ENCODE peak calls at places on chromosomes 4 and X, in four cellular contexts. K, Z, D and B are unnamed samples.
A peak's percentile ranks its signal among the peaks of the same experiment; 100 is the strongest.

GRCh38 chrX:19064175-19064574 is 58.1 kb downstream of the ADGRG2 start:
- DNase-seq in K (no peak), Z (no peak), D (no peak), B (no peak)

GRCh38 chrX:154486052-154486395 is 391 bp downstream of the UBL4A start:
- DNase-seq in K (no peak), Z (no peak), D (no peak), B (no peak)

GRCh38 chrX:100673397-100673953 is 29.5 kb downstream of the SRPX2 start:
- DNase-seq in K (no peak), Z (no peak), D (no peak), B (no peak)

GRCh38 chr4:102390438-102390837 is 45.2 kb upstream of the SLC39A8 start:
- DNase-seq in K (peak; percentile 57), Z (no peak), D (no peak), B (no peak)

GRCh38 chrX:107691024-107691448 is 62.7 kb downstream of the PRPS1 start:
- DNase-seq in K (no peak), Z (no peak), D (no peak), B (no peak)

GRCh38 chr4:74444891-74445642 is at the start of gene AREG:
- DNase-seq in K (peak; percentile 12), Z (peak; percentile 44), D (peak; percentile 86), B (peak; percentile 15)

GRCh38 chr4:156662921-156663320 is 308.7 kb downstream of the PDGFC start:
- DNase-seq in K (no peak), Z (no peak), D (no peak), B (no peak)

GRCh38 chr4:19521151-19521550 is 730.6 kb upstream of the SLIT2 start:
- DNase-seq in K (no peak), Z (no peak), D (no peak), B (no peak)

GRCh38 chr4:144734522-144734921 is 88.6 kb downstream of the HHIP start:
- DNase-seq in K (no peak), Z (no peak), D (no peak), B (no peak)

GRCh38 chrX:132614297-132614696 is 125.5 kb upstream of the MBNL3 start:
- DNase-seq in K (no peak), Z (no peak), D (no peak), B (peak; percentile 38)

GRCh38 chr4:57492479-57492878 is 382.3 kb upstream of the IGFBP7 start:
- DNase-seq in K (no peak), Z (no peak), D (no peak), B (no peak)

GRCh38 chr4:25578431-25578830 is 77.2 kb upstream of the SLC34A2 start:
- DNase-seq in K (no peak), Z (peak; percentile 36), D (no peak), B (no peak)

GRCh38 chr4:178937130-178937529 is 1494.9 kb upstream of the AGA start:
- DNase-seq in K (no peak), Z (no peak), D (no peak), B (no peak)

DNA sequence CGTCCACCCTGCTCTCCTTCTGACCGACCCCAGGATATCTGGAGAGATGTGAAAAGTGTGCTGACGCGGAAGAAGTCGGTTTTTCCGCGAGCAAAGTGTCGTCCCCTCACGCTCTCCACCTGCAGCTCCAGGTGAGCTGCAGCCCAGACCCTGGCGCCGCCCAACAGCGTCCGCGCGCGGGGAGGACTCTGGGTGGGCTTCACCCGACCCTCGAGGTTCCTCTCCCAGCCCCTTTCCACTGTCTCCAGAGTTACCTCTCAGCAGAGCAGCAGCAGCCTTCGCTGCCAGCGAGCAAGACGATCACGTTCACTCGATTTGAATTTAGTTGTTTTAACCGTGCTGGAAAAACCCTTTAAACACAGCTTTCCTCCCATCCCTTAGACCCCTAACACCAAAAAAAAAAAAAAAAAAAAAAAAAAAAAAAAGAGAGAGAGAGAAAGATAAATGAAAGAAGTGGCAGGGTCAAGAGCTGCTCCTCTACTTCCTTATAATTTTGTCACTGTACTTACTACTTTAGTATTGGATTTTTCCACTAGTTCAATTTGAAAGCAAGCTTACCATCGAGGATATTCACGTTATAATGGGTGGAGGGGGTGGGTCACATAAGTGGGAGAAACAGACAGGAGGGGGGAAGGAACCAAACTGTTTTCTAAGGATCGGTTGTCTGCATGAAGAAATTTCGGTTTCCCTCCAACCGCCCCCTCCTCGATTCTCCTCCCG is 776 bp upstream of the NR3C2 start:
- DNase-seq in K (no peak), Z (no peak), D (no peak), B (no peak)
- TF ChIP-seq BRCA1 in K (no peak), Z (no peak), D (no peak), B (no peak)

GRCh38 chrX:105543271-105543670 is 279.1 kb upstream of the NRK start:
- DNase-seq in K (no peak), Z (no peak), D (no peak), B (no peak)
- TF ChIP-seq BRCA1 in K (no peak), Z (no peak), D (no peak), B (no peak)

GRCh38 chrX:150503898-150504219 is 64.6 kb upstream of the MTM1 start:
- DNase-seq in K (no peak), Z (no peak), D (no peak), B (no peak)

GRCh38 chrX:150504399-150505186 is 63.8 kb upstream of the MTM1 start:
- DNase-seq in K (no peak), Z (no peak), D (no peak), B (no peak)

GRCh38 chrX:150502091-150502490 is 66.3 kb upstream of the MTM1 start:
- DNase-seq in K (no peak), Z (no peak), D (no peak), B (no peak)

GRCh38 chrX:150506020-150506419 is 62.4 kb upstream of the MTM1 start:
- DNase-seq in K (no peak), Z (no peak), D (no peak), B (no peak)

GRCh38 chrX:150502979-150503897 is 65.2 kb upstream of the MTM1 start:
- DNase-seq in K (no peak), Z (no peak), D (no peak), B (no peak)
- TF ChIP-seq BRCA1 in K (no peak), Z (no peak), D (no peak), B (no peak)

GRCh38 chr4:45345551-45345950 is 619.2 kb upstream of the GNPDA2 start:
- DNase-seq in K (no peak), Z (no peak), D (no peak), B (no peak)

GRCh38 chr4:45349859-45350258 is 623.5 kb upstream of the GNPDA2 start:
- DNase-seq in K (no peak), Z (no peak), D (no peak), B (no peak)

GRCh38 chr4:45347056-45347455 is 620.7 kb upstream of the GNPDA2 start:
- DNase-seq in K (no peak), Z (no peak), D (no peak), B (no peak)

GRCh38 chr4:45350438-45350837 is 624.1 kb upstream of the GNPDA2 start:
- DNase-seq in K (peak; percentile 12), Z (no peak), D (no peak), B (no peak)
- TF ChIP-seq BRCA1 in K (no peak), Z (no peak), D (no peak), B (no peak)

DNA sequence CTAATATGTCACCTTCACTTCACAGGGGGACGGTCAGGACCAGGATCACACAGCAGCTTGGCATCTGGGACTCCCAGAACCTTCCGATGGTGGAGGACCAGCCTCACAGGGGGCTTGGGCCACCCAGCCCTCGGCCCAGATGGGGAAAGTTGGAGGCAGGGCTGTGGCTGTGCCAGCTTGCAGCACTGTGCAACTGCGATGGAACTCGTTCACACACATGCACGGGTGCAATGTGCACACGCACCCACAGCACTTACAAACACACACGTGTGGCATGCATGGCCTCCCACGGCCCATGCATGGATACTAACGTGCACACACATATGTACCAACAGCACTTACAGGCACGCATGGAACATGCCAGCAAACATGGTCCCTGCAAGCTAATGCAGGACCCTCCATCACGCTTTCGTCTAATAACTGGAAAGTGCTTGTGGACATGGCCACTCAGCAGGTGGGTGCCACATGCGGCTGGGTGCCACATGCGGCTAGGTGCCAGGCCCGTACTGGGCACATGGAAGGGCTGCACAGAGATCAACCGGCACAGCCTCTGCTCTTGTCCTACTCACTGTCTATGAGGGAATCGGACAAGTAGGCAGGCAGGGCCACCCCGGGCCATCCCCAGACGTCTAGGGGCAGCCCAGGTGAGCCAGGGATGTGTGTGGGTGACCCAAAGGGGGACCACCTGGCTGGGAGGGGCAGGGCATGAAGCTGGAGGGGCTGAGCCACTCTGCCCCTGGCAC is 63.2 kb downstream of the ADRA2C start:
- DNase-seq in K (no peak), Z (no peak), D (no peak), B (no peak)
- TF ChIP-seq BRCA1 in K (no peak), Z (no peak), D (no peak), B (no peak)